ENCODE peak calls at places on chromosomes 12 and 14, in nine cellular contexts. U is Panc1, B is A549, T is HepG2, R is HCT116, H is GM23338, C is HL-60, I is K562, A is GM12878. D is an unnamed sample.

GRCh38 chr12:26878661-26879119 is 45.7 kb upstream of the ITPR2 start:
- DNase-seq in U (no peak), B (no peak), T (no peak), R (no peak), H (peak), C (no peak), I (no peak), A (no peak), D (peak)

GRCh38 chr14:76937181-76938091 is 91.1 kb downstream of the IRF2BPL start:
- DNase-seq in U (no peak), B (no peak), T (no peak), R (no peak), H (peak), C (no peak), I (peak), A (no peak), D (peak)

GRCh38 chr14:77181124-77181602 is 435 bp upstream of the TMEM63C start:
- DNase-seq in U (no peak), B (no peak), T (no peak), R (no peak), H (no peak), C (no peak), I (no peak), A (no peak), D (no peak)

GRCh38 chr14:75989134-75989533 is 3.6 kb downstream of the IFT43 start:
- DNase-seq in U (no peak), B (no peak), T (peak), R (no peak), H (no peak), C (no peak), I (no peak), A (no peak), D (no peak)

GRCh38 chr14:73240816-73241480 is 3.6 kb downstream of the PAPLN start:
- DNase-seq in U (no peak), B (no peak), T (no peak), R (no peak), H (no peak), C (no peak), I (no peak), A (no peak), D (peak)

GRCh38 chr14:99872786-99873440 is 79.7 kb downstream of the EML1 start:
- DNase-seq in U (no peak), B (no peak), T (no peak), R (no peak), H (peak), C (no peak), I (no peak), A (no peak), D (peak)

GRCh38 chr14:102194856-102195255 is 55.2 kb downstream of the WDR20 start:
- DNase-seq in U (no peak), B (no peak), T (no peak), R (no peak), H (no peak), C (no peak), I (no peak), A (no peak), D (no peak)

GRCh38 chr14:96802963-96803362 is 5.8 kb downstream of the VRK1 start:
- DNase-seq in U (no peak), B (no peak), T (no peak), R (no peak), H (no peak), C (no peak), I (peak), A (no peak), D (no peak)

GRCh38 chr12:106149096-106149784 is 10.5 kb upstream of the NUAK1 start:
- DNase-seq in U (no peak), B (peak), T (no peak), R (peak), H (peak), C (no peak), I (no peak), A (no peak), D (no peak)

GRCh38 chr12:31900271-31900670 is 58.9 kb upstream of the RESF1 start:
- DNase-seq in U (no peak), B (no peak), T (no peak), R (no peak), H (no peak), C (no peak), I (no peak), A (no peak), D (no peak)

GRCh38 chr12:93022603-93023340 is 93.7 kb upstream of the EEA1 start:
- DNase-seq in U (no peak), B (no peak), T (no peak), R (no peak), H (no peak), C (no peak), I (no peak), A (no peak), D (no peak)

GRCh38 chr12:6374781-6375150 is 597 bp downstream of the SCNN1A start:
- DNase-seq in U (no peak), B (no peak), T (no peak), R (no peak), H (no peak), C (no peak), I (no peak), A (no peak), D (no peak)

GRCh38 chr14:105312973-105313372 is 1.6 kb upstream of the PACS2 start:
- DNase-seq in U (no peak), B (no peak), T (no peak), R (no peak), H (no peak), C (no peak), I (no peak), A (no peak), D (no peak)

GRCh38 chr14:54446201-54446693 is 5.1 kb upstream of the CNIH1 start:
- DNase-seq in U (no peak), B (no peak), T (no peak), R (no peak), H (no peak), C (no peak), I (no peak), A (no peak), D (no peak)

GRCh38 chr12:23950775-23951391 is 1.4 kb upstream of the SOX5 start:
- DNase-seq in U (no peak), B (no peak), T (peak), R (no peak), H (peak), C (no peak), I (no peak), A (no peak), D (peak)

GRCh38 chr12:46522141-46522540 is 149.6 kb upstream of the SLC38A2 start:
- DNase-seq in U (no peak), B (no peak), T (no peak), R (no peak), H (no peak), C (no peak), I (no peak), A (no peak), D (no peak)

GRCh38 chr12:54372113-54372806 is 8.0 kb upstream of the GPR84 start:
- DNase-seq in U (no peak), B (no peak), T (no peak), R (no peak), H (no peak), C (no peak), I (no peak), A (no peak), D (no peak)
- TF ChIP-seq REST in U (no peak), B (no peak), T (no peak), R (no peak), H (no peak), C (no peak), I (no peak), A (no peak), D (no peak)

GRCh38 chr14:66361013-66361412 is 125.2 kb upstream of the CCDC196 start:
- DNase-seq in U (no peak), B (no peak), T (no peak), R (no peak), H (no peak), C (no peak), I (no peak), A (no peak), D (no peak)
- TF ChIP-seq REST in U (no peak), B (no peak), T (no peak), R (no peak), H (no peak), C (no peak), I (no peak), A (no peak), D (no peak)

DNA sequence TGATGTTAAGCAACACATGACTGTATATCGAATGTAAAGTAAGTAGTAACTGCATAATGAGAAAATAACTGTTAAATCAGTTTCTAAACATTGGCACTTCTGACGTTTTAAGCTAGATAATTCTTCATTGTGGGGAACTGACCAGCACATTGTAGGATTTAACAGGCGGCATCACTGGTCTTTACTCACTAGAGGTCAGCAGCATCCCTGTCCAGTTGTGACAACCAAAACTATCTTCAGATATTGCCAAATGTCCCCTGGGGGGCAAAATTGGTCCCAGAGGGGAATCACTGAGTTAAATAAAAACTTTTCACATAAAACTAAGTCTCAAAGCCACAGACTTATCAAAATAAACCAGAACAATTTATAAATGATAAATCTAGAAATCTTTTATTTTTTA is 65.3 kb downstream of the BLTP3B start:
- DNase-seq in U (no peak), B (no peak), T (peak), R (no peak), H (peak), C (no peak), I (no peak), A (no peak), D (peak)
- TF ChIP-seq REST in U (no peak), B (no peak), T (no peak), R (no peak), H (no peak), C (no peak), I (no peak), A (no peak), D (no peak)

GRCh38 chr14:82075566-82075965 is 541.9 kb upstream of the SEL1L start:
- DNase-seq in U (no peak), B (no peak), T (no peak), R (no peak), H (peak), C (no peak), I (no peak), A (no peak), D (no peak)
- TF ChIP-seq REST in U (peak), B (peak), T (peak), R (peak), H (peak), C (peak), I (peak), A (peak), D (peak)

D was measured in SK-N-SH.